ENCODE peak calls at places on chromosomes 16 and 17, in nine cellular contexts. W is breast epithelium, X is epithelial cell of esophagus, N is BJ, B is left ventricle myocardium inferior, J is AG09309, T is osteoblast, K is cardiac fibroblast, C is heart left ventricle. Z is an unnamed sample.

GRCh38 chr16:23424292-23424958 is 28.6 kb downstream of the COG7 start:
- DNase-seq in N (no peak), C (no peak), B (no peak), K (no peak), W (peak), J (no peak), X (peak), T (no peak), Z (no peak)

GRCh38 chr16:26261621-26262020 is 569.9 kb downstream of the HS3ST4 start:
- DNase-seq in B (no peak), T (no peak), W (no peak), K (no peak), C (no peak), N (no peak), X (no peak), J (no peak), Z (no peak)

GRCh38 chr17:46870116-46870803 is 18.9 kb downstream of the WNT9B start:
- DNase-seq in B (no peak), N (no peak), K (no peak), T (no peak), X (no peak), C (no peak), J (no peak), W (no peak), Z (no peak)

GRCh38 chr17:46002311-46002972 is 3.4 kb downstream of the STH start:
- DNase-seq in T (peak), W (peak), C (peak), B (peak), X (peak), N (no peak), K (peak), J (peak), Z (peak)

GRCh38 chr16:31050280-31051030 is 17.1 kb downstream of the STX4 start:
- DNase-seq in N (no peak), B (no peak), C (no peak), W (no peak), X (no peak), K (no peak), T (peak), J (no peak), Z (no peak)

GRCh38 chr16:53115773-53116172 is 61.0 kb downstream of the CHD9 start:
- DNase-seq in J (no peak), T (no peak), N (no peak), X (no peak), K (no peak), B (no peak), C (no peak), W (no peak), Z (no peak)

GRCh38 chr16:8959921-8960787 is 3.6 kb downstream of the USP7 start:
- DNase-seq in W (no peak), T (peak), C (no peak), X (no peak), N (no peak), J (no peak), B (no peak), K (peak), Z (peak)

GRCh38 chr17:30958187-30958586 is 12.7 kb upstream of the RNF135 start:
- DNase-seq in J (no peak), W (no peak), K (no peak), B (no peak), N (no peak), C (no peak), X (no peak), T (no peak), Z (no peak)

GRCh38 chr17:39822051-39822450 is 42.1 kb downstream of the IKZF3 start:
- DNase-seq in W (no peak), B (no peak), T (no peak), K (no peak), X (no peak), N (no peak), C (no peak), J (no peak), Z (no peak)

GRCh38 chr17:9330140-9330902 is 245.3 kb downstream of the STX8 start:
- DNase-seq in B (no peak), J (no peak), T (peak), W (no peak), C (no peak), K (no peak), X (no peak), N (no peak), Z (no peak)

GRCh38 chr17:61161615-61162134 is 238.0 kb upstream of the TBX2 start:
- DNase-seq in T (no peak), N (no peak), B (no peak), K (no peak), W (no peak), X (no peak), C (no peak), J (no peak), Z (no peak)

GRCh38 chr17:59877965-59878364 is 14.8 kb downstream of the TUBD1 start:
- DNase-seq in K (no peak), B (no peak), X (no peak), C (no peak), W (no peak), J (no peak), N (no peak), T (no peak), Z (no peak)
- H3K4me3 ChIP-seq in K (no peak), B (no peak), X (no peak), C (no peak), W (no peak), J (no peak), N (no peak), T (no peak), Z (no peak)

GRCh38 chr16:71461686-71462648 is at the start of gene ZNF23:
- DNase-seq in T (peak), X (peak), B (peak), K (peak), J (no peak), W (peak), N (no peak), C (peak), Z (peak)

GRCh38 chr16:71456801-71457200 is 5.2 kb downstream of the ZNF23 start:
- DNase-seq in W (no peak), N (no peak), K (no peak), C (no peak), J (no peak), T (no peak), X (no peak), B (no peak), Z (no peak)

GRCh38 chr16:71459510-71459909 is 2.5 kb downstream of the ZNF23 start:
- DNase-seq in X (no peak), T (no peak), W (no peak), N (no peak), C (no peak), J (no peak), K (no peak), B (no peak), Z (no peak)

GRCh38 chr16:71460246-71460645 is 1.8 kb downstream of the ZNF23 start:
- DNase-seq in C (no peak), B (no peak), X (peak), T (no peak), N (peak), W (no peak), K (peak), J (peak), Z (no peak)
- H3K4me3 ChIP-seq in C (no peak), B (no peak), X (no peak), T (peak), N (no peak), W (no peak), K (peak), J (no peak), Z (no peak)

DNA sequence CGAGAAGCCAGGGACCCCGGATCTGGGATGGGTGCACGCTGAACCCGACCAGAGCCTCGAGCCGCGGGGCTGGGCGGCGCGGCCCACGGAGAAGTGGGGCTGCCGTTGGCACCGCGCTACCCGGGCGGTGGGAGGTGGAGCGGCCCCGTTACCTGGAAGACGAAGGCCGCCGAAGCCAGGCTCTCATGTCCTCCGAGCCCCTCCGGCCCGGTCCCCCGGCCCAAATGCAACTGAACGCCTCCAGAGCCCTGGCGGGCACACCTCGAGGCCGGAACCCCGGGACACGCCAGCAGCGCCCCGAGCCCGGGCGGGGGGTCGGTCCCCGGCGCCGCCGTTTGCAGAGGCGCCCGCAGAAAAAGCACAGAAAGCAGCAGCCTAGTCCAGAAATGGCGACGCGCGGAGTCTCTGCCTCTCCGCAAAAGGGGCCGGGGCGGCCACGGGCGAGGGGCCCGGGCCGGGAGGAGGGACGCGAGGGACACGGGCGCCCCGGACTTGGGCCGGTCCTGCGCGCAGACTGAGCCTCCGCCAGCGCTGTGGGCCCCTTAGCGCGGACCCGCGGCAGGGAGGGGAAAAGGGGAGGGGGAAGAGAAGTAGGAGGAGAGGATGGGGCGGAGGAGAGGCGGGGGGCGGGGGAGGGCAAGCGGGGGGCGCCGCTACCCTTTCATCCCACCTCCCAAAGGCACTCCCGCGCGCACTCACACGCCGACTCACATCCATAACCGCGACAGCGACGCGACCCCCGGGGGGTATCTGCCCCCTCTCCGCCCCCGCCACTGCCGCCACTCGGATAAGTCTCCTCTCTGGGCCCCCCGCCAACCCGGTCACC is 1.4 kb downstream of the AXIN2 start:
- DNase-seq in N (no peak), K (peak), X (no peak), B (peak), J (no peak), W (no peak), T (peak), C (peak), Z (peak)
- H3K4me3 ChIP-seq in N (peak), K (peak), X (peak), B (no peak), J (peak), W (no peak), T (peak), C (peak), Z (peak)

GRCh38 chr16:85394511-85395206 is 218.5 kb upstream of the GSE1 start:
- DNase-seq in J (no peak), N (no peak), X (no peak), K (no peak), T (peak), W (no peak), C (peak), B (peak), Z (no peak)

GRCh38 chr16:85395207-85395912 is 217.8 kb upstream of the GSE1 start:
- DNase-seq in K (peak), B (peak), C (peak), J (peak), T (peak), W (no peak), N (peak), X (peak), Z (no peak)

GRCh38 chr16:85398050-85398451 is 215.1 kb upstream of the GSE1 start:
- DNase-seq in B (peak), J (no peak), N (no peak), W (no peak), C (peak), T (no peak), X (no peak), K (no peak), Z (no peak)

GRCh38 chr16:85396879-85397871 is 215.9 kb upstream of the GSE1 start:
- DNase-seq in W (no peak), J (no peak), K (no peak), T (peak), C (peak), N (no peak), X (peak), B (peak), Z (no peak)

GRCh38 chr16:85395913-85396878 is 216.9 kb upstream of the GSE1 start:
- DNase-seq in K (peak), W (no peak), N (no peak), T (peak), C (peak), X (peak), B (peak), J (no peak), Z (no peak)
- H3K4me3 ChIP-seq in K (peak), W (peak), N (peak), T (peak), C (no peak), X (peak), B (no peak), J (no peak), Z (no peak)

DNA sequence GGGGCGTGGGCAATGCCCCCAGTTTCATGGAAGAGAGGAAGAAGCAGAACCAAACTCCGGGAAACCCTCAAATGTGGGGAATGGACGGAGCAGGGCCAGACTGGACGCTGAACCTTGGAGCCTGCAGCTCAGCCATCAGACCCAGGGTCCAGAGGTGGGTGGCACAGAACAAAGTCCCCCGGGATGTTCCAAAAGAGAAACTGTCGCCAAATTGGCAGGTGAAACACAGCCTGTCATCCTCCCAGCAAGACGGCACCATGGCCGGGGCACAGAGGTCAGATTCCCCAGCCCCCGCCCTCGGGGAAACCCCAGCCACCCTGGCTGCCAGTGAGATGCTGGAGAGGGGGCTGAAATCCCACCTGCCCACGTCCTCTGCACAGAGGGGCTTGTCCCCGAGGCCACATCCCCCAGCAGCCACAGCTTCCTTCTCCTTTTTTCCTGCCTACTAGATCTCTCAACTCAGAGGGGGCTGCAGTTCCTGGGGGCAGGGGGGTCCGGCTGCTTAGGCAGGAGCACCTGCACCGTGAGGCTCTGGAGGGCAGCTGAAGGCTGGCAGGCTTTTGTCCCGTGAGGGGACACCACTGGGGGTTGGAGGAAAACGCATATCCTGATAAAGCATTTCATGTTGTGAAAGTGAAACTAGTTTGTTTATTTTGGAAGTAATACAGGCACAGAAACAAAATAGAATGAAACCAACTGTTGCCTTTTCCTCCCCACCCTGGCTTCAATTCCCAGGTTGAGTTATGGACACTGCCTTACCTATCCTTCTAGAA is 1.2 kb upstream of the SECTM1 start:
- DNase-seq in K (peak), X (peak), J (no peak), W (no peak), C (no peak), N (no peak), B (no peak), T (peak), Z (peak)
- H3K4me3 ChIP-seq in K (peak), X (peak), J (peak), W (peak), C (peak), N (peak), B (peak), T (peak), Z (peak)

GRCh38 chr16:77236063-77236511 is 36.9 kb downstream of the SYCE1L start:
- DNase-seq in T (peak), J (peak), K (peak), X (peak), B (peak), N (no peak), W (peak), C (peak), Z (peak)
- H3K4me3 ChIP-seq in T (peak), J (no peak), K (no peak), X (no peak), B (peak), N (no peak), W (peak), C (no peak), Z (no peak)

GRCh38 chr17:28041068-28041843 is 1.2 kb upstream of the NLK start:
- DNase-seq in N (peak), K (peak), W (peak), X (peak), C (peak), J (peak), T (peak), B (peak), Z (peak)

GRCh38 chr17:28042721-28043291 is 329 bp downstream of the NLK start:
- DNase-seq in J (no peak), N (no peak), W (no peak), T (peak), K (no peak), B (no peak), C (no peak), X (no peak), Z (no peak)

GRCh38 chr17:28041844-28042656 is 427 bp upstream of the NLK start:
- DNase-seq in X (peak), K (no peak), T (peak), B (no peak), N (no peak), C (no peak), J (no peak), W (no peak), Z (no peak)

GRCh38 chr17:28043296-28043695 is 819 bp downstream of the NLK start:
- DNase-seq in J (no peak), N (no peak), B (no peak), T (peak), K (no peak), W (no peak), X (no peak), C (no peak), Z (no peak)

GRCh38 chr17:28042657-28042720 is at the start of gene NLK:
- DNase-seq in X (no peak), C (no peak), W (no peak), K (no peak), N (no peak), B (no peak), J (no peak), T (no peak), Z (no peak)
- H3K4me3 ChIP-seq in X (peak), C (peak), W (peak), K (peak), N (peak), B (peak), J (peak), T (peak), Z (peak)

GRCh38 chr17:60156746-60157145 is 7.0 kb downstream of the CA4 start:
- DNase-seq in C (no peak), B (no peak), J (no peak), K (no peak), W (no peak), T (no peak), N (no peak), X (no peak), Z (no peak)

GRCh38 chr17:60160829-60161501 is 11.2 kb downstream of the CA4 start:
- DNase-seq in T (peak), N (no peak), K (no peak), W (no peak), C (no peak), J (no peak), B (no peak), X (no peak), Z (no peak)

GRCh38 chr17:60157487-60158040 is 7.8 kb downstream of the CA4 start:
- DNase-seq in K (no peak), C (no peak), T (no peak), J (no peak), B (no peak), X (no peak), W (no peak), N (no peak), Z (no peak)

GRCh38 chr17:60159479-60159866 is 9.7 kb downstream of the CA4 start:
- DNase-seq in N (no peak), J (no peak), X (no peak), T (peak), B (no peak), W (no peak), K (no peak), C (no peak), Z (no peak)

DNA sequence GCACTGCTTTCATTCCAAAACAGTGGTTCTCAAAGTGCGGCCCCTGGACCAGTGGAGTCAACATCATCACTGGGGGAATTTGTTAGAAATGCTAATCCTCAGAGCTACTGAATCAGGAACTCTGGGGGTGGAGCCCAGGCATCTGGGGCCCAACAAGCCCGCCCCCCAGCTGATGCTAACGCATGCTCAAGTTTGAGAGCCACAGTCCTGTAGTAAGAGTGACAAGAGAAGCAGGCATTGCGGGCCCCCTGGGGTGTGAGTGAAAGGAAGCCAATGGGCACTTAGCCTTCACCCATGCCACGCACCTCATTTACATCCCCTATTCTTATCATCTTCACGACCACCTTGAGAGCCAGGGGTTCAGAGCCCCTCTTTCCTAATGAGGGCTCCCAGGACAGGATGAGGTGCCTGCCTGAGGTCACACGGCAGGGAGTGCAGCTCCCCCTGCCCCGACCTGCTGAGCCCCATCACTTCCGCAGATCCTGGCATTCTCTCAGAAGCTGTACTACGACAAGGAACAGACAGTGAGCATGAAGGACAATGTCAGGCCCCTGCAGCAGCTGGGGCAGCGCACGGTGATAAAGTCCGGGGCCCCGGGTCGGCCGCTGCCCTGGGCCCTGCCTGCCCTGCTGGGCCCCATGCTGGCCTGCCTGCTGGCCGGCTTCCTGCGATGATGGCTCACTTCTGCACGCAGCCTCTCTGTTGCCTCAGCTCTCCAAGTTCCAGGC is 9.1 kb downstream of the CA4 start:
- DNase-seq in K (peak), B (no peak), W (no peak), N (no peak), X (no peak), C (no peak), T (peak), J (no peak), Z (no peak)
- H3K4me3 ChIP-seq in K (no peak), B (no peak), W (no peak), N (no peak), X (no peak), C (no peak), T (no peak), J (no peak), Z (no peak)

DNA sequence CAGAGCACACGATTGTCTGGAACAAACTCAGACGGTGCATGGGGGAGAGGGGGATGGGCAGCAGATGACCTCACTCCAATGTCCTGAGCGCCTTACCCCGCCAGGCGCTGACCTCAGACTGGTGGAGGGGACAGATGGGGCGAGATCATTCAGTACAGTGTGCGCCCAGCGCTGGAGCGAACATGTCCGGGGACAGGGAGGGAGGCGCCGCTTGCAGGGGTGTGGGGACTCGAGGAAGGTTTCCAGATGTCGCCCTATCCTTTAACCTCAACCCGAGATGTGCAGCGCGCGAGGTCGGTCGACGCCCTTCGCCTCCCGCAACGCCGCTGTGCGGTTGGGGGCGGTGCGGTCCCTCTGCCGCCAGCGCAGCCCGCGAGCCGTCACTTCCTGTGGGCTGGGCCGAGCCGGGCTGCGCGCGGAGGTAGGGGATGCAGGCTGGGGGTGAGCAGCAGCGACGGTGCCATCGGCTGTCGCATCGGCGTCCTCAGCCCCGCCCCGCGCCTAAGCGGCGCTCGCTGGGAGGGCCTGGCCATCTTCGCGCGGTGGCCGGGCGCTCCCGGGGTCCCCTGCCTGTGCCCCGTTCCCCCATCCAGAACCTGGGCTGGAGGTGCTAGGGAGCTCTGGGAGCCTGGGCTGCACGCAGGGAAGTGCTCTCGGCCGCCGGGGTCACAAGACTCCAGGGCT is 5.3 kb upstream of the CDR2L start:
- DNase-seq in K (peak), N (no peak), W (peak), B (peak), X (peak), J (no peak), C (peak), T (peak), Z (no peak)
- H3K4me3 ChIP-seq in K (peak), N (peak), W (peak), B (peak), X (peak), J (peak), C (peak), T (peak), Z (peak)